ENCODE peak calls at places on chromosomes 13 and 19, in ten cellular contexts. U, Y, H, I, D, B, A, M, J and S are unnamed samples.

GRCh38 chr13:98571955-98572662 is 4.8 kb downstream of the STK24 start:
- DNase-seq in B (peak), Y (peak), U (no peak), D (no peak), J (no peak), A (peak), I (peak), M (no peak), H (no peak), S (peak)

GRCh38 chr19:7971553-7972520 is 28.4 kb upstream of the TIMM44 start:
- DNase-seq in B (no peak), I (no peak), A (no peak), U (no peak), M (no peak), H (no peak), J (no peak), Y (no peak), D (no peak), S (no peak)

GRCh38 chr13:47420568-47420967 is 523.7 kb upstream of the HTR2A start:
- DNase-seq in Y (no peak), A (no peak), I (no peak), M (no peak), H (no peak), B (no peak), D (no peak), U (no peak), J (no peak), S (no peak)

GRCh38 chr13:84481958-84482357 is 599.7 kb upstream of the SLITRK1 start:
- DNase-seq in J (no peak), A (no peak), Y (peak), I (no peak), M (no peak), U (no peak), B (peak), D (no peak), H (peak), S (no peak)

GRCh38 chr19:10420444-10421239 is at the start of gene PDE4A:
- DNase-seq in H (peak), D (no peak), M (peak), J (peak), A (no peak), B (no peak), I (peak), Y (no peak), U (no peak), S (no peak)

GRCh38 chr19:47231215-47232054 is 436 bp upstream of the BBC3 start:
- DNase-seq in B (peak), D (peak), H (peak), M (peak), A (no peak), I (peak), Y (peak), U (peak), J (peak), S (peak)

GRCh38 chr13:76019421-76020044 is 383.4 kb downstream of the LMO7 start:
- DNase-seq in B (no peak), I (peak), H (peak), J (peak), M (no peak), D (no peak), A (no peak), Y (no peak), U (peak), S (no peak)

GRCh38 chr13:19927117-19927734 is 31.3 kb upstream of the ZMYM2 start:
- DNase-seq in D (no peak), U (no peak), Y (peak), H (peak), M (no peak), B (peak), I (peak), J (peak), A (peak), S (no peak)

GRCh38 chr19:52099497-52100138 is 4.1 kb upstream of the ZNF841 start:
- DNase-seq in I (no peak), Y (no peak), J (no peak), A (no peak), M (no peak), B (no peak), U (no peak), D (no peak), H (no peak), S (no peak)

GRCh38 chr19:53884256-53884655 is 2.3 kb downstream of the PRKCG start:
- DNase-seq in H (no peak), Y (no peak), J (no peak), B (no peak), M (no peak), I (no peak), U (no peak), D (no peak), A (no peak), S (no peak)